ENCODE peak calls at places on chromosomes 11 and 22, in seven cellular contexts. One of them, this sample, is unnamed. For H3K36me3, the result is how much of the 10 kb centered on the place peaks cover.

GRCh38 chr11:7691759-7692334 is 14.4 kb downstream of the OVCH2 start:
- DNase-seq in suprapubic skin: no peak
- DNase-seq in stomach: no peak
- DNase-seq in sigmoid colon: no peak
- DNase-seq in SK-N-SH: no peak
- DNase-seq in H1: no peak
- DNase-seq in esophagus muscularis mucosa: no peak
- DNase-seq in this sample: no peak

GRCh38 chr11:131923309-131923708 is 552.9 kb downstream of the NTM start:
- DNase-seq in suprapubic skin: no peak
- DNase-seq in stomach: no peak
- DNase-seq in sigmoid colon: no peak
- DNase-seq in SK-N-SH: no peak
- DNase-seq in H1: no peak
- DNase-seq in esophagus muscularis mucosa: no peak
- DNase-seq in this sample: no peak

GRCh38 chr11:117743121-117743815 is 53.7 kb downstream of the DSCAML1 start:
- DNase-seq in suprapubic skin: no peak
- DNase-seq in stomach: no peak
- DNase-seq in sigmoid colon: no peak
- DNase-seq in SK-N-SH: peak
- DNase-seq in H1: no peak
- DNase-seq in esophagus muscularis mucosa: no peak
- DNase-seq in this sample: no peak

GRCh38 chr11:17853280-17853679 is 118.7 kb downstream of the KCNC1 start:
- DNase-seq in suprapubic skin: no peak
- DNase-seq in stomach: no peak
- DNase-seq in sigmoid colon: no peak
- DNase-seq in SK-N-SH: no peak
- DNase-seq in H1: no peak
- DNase-seq in esophagus muscularis mucosa: no peak
- DNase-seq in this sample: no peak

GRCh38 chr11:31487848-31488247 is 21.6 kb downstream of the IMMP1L start:
- DNase-seq in suprapubic skin: no peak
- DNase-seq in stomach: no peak
- DNase-seq in sigmoid colon: no peak
- DNase-seq in SK-N-SH: peak
- DNase-seq in H1: no peak
- DNase-seq in esophagus muscularis mucosa: no peak
- DNase-seq in this sample: no peak

GRCh38 chr22:24099661-24100060 is 81.6 kb upstream of the SUSD2 start:
- DNase-seq in suprapubic skin: peak
- DNase-seq in stomach: peak
- DNase-seq in sigmoid colon: peak
- DNase-seq in SK-N-SH: no peak
- DNase-seq in H1: no peak
- DNase-seq in esophagus muscularis mucosa: no peak
- DNase-seq in this sample: no peak

GRCh38 chr11:44711113-44711512 is 15.6 kb upstream of the TSPAN18 start:
- DNase-seq in suprapubic skin: no peak
- DNase-seq in stomach: no peak
- DNase-seq in sigmoid colon: no peak
- DNase-seq in SK-N-SH: peak
- DNase-seq in H1: peak
- DNase-seq in esophagus muscularis mucosa: no peak
- DNase-seq in this sample: no peak

GRCh38 chr11:28490763-28491382 is 382.7 kb downstream of the METTL15 start:
- DNase-seq in suprapubic skin: no peak
- DNase-seq in stomach: no peak
- DNase-seq in sigmoid colon: no peak
- DNase-seq in SK-N-SH: no peak
- DNase-seq in H1: no peak
- DNase-seq in esophagus muscularis mucosa: no peak
- DNase-seq in this sample: no peak

GRCh38 chr11:32829157-32829679 is 509 bp upstream of the PRRG4 start:
- DNase-seq in suprapubic skin: no peak
- DNase-seq in stomach: no peak
- DNase-seq in sigmoid colon: no peak
- DNase-seq in SK-N-SH: no peak
- DNase-seq in H1: no peak
- DNase-seq in esophagus muscularis mucosa: no peak
- DNase-seq in this sample: no peak

GRCh38 chr11:35178862-35179261 is 39.9 kb downstream of the CD44 start:
- DNase-seq in suprapubic skin: no peak
- DNase-seq in stomach: no peak
- DNase-seq in sigmoid colon: no peak
- DNase-seq in SK-N-SH: no peak
- DNase-seq in H1: no peak
- DNase-seq in esophagus muscularis mucosa: no peak
- DNase-seq in this sample: no peak

GRCh38 chr11:3147257-3147619 is 17.9 kb downstream of the OSBPL5 start:
- DNase-seq in suprapubic skin: no peak
- DNase-seq in stomach: no peak
- DNase-seq in sigmoid colon: no peak
- DNase-seq in SK-N-SH: no peak
- DNase-seq in H1: no peak
- DNase-seq in esophagus muscularis mucosa: no peak
- DNase-seq in this sample: no peak

GRCh38 chr11:66720223-66720898 is 8.7 kb downstream of the SPTBN2 start:
- DNase-seq in suprapubic skin: no peak
- DNase-seq in stomach: peak
- DNase-seq in sigmoid colon: no peak
- DNase-seq in SK-N-SH: peak
- DNase-seq in H1: peak
- DNase-seq in esophagus muscularis mucosa: no peak
- DNase-seq in this sample: peak

GRCh38 chr22:33666661-33667619 is 253.3 kb downstream of the LARGE1 start:
- DNase-seq in suprapubic skin: no peak
- DNase-seq in stomach: peak
- DNase-seq in sigmoid colon: no peak
- DNase-seq in SK-N-SH: no peak
- DNase-seq in H1: no peak
- DNase-seq in esophagus muscularis mucosa: no peak
- DNase-seq in this sample: peak

GRCh38 chr22:44710474-44711235 is 8.7 kb downstream of the PRR5 start:
- DNase-seq in suprapubic skin: no peak
- DNase-seq in stomach: peak
- DNase-seq in sigmoid colon: no peak
- DNase-seq in SK-N-SH: no peak
- DNase-seq in H1: no peak
- DNase-seq in esophagus muscularis mucosa: no peak
- DNase-seq in this sample: peak

GRCh38 chr11:61699737-61700160 is 19.6 kb downstream of the DAGLA start:
- DNase-seq in suprapubic skin: no peak
- DNase-seq in stomach: peak
- DNase-seq in sigmoid colon: peak
- DNase-seq in SK-N-SH: no peak
- DNase-seq in H1: no peak
- DNase-seq in esophagus muscularis mucosa: no peak
- DNase-seq in this sample: peak

GRCh38 chr22:24424901-24425775 is 2.3 kb upstream of the ADORA2A start:
- DNase-seq in suprapubic skin: no peak
- DNase-seq in stomach: no peak
- DNase-seq in sigmoid colon: no peak
- DNase-seq in SK-N-SH: peak
- DNase-seq in H1: no peak
- DNase-seq in esophagus muscularis mucosa: no peak
- DNase-seq in this sample: no peak

GRCh38 chr22:27749597-27750225 is 51.8 kb downstream of the MN1 start:
- DNase-seq in suprapubic skin: no peak
- DNase-seq in stomach: no peak
- DNase-seq in sigmoid colon: peak
- DNase-seq in SK-N-SH: no peak
- DNase-seq in H1: no peak
- DNase-seq in esophagus muscularis mucosa: no peak
- DNase-seq in this sample: no peak

GRCh38 chr11:110319501-110319900 is 23.1 kb upstream of the RDX start:
- DNase-seq in suprapubic skin: no peak
- DNase-seq in stomach: no peak
- DNase-seq in sigmoid colon: no peak
- DNase-seq in SK-N-SH: no peak
- DNase-seq in H1: no peak
- DNase-seq in esophagus muscularis mucosa: no peak
- DNase-seq in this sample: no peak

GRCh38 chr11:102495161-102496042 is 35.1 kb downstream of the MMP7 start:
- DNase-seq in suprapubic skin: no peak
- DNase-seq in stomach: no peak
- DNase-seq in sigmoid colon: no peak
- DNase-seq in SK-N-SH: peak
- DNase-seq in H1: peak
- DNase-seq in esophagus muscularis mucosa: no peak
- DNase-seq in this sample: peak

GRCh38 chr11:111759375-111759774 is 6.8 kb downstream of the PPP2R1B start:
- DNase-seq in suprapubic skin: no peak
- DNase-seq in stomach: no peak
- DNase-seq in sigmoid colon: no peak
- DNase-seq in SK-N-SH: no peak
- DNase-seq in H1: no peak
- DNase-seq in esophagus muscularis mucosa: no peak
- DNase-seq in this sample: no peak

GRCh38 chr22:24465566-24465965 is 29.6 kb upstream of the UPB1 start:
- DNase-seq in suprapubic skin: no peak
- DNase-seq in stomach: no peak
- DNase-seq in sigmoid colon: no peak
- DNase-seq in SK-N-SH: no peak
- DNase-seq in H1: no peak
- DNase-seq in esophagus muscularis mucosa: no peak
- DNase-seq in this sample: no peak

GRCh38 chr11:74204692-74205091 is 33.6 kb downstream of the PPME1 start:
- DNase-seq in suprapubic skin: no peak
- DNase-seq in stomach: no peak
- DNase-seq in sigmoid colon: no peak
- DNase-seq in SK-N-SH: no peak
- DNase-seq in H1: no peak
- DNase-seq in esophagus muscularis mucosa: no peak
- DNase-seq in this sample: no peak

GRCh38 chr11:74212533-74212932 is 41.4 kb downstream of the PPME1 start:
- DNase-seq in suprapubic skin: no peak
- DNase-seq in stomach: no peak
- DNase-seq in sigmoid colon: no peak
- DNase-seq in SK-N-SH: no peak
- DNase-seq in H1: no peak
- DNase-seq in esophagus muscularis mucosa: no peak
- DNase-seq in this sample: no peak

GRCh38 chr11:74208507-74208906 is 37.4 kb downstream of the PPME1 start:
- DNase-seq in suprapubic skin: no peak
- DNase-seq in stomach: no peak
- DNase-seq in sigmoid colon: no peak
- DNase-seq in SK-N-SH: no peak
- DNase-seq in H1: no peak
- DNase-seq in esophagus muscularis mucosa: no peak
- DNase-seq in this sample: no peak

GRCh38 chr11:74205181-74205580 is 34.1 kb downstream of the PPME1 start:
- DNase-seq in suprapubic skin: no peak
- DNase-seq in stomach: no peak
- DNase-seq in sigmoid colon: no peak
- DNase-seq in SK-N-SH: no peak
- DNase-seq in H1: no peak
- DNase-seq in esophagus muscularis mucosa: no peak
- DNase-seq in this sample: no peak

DNA sequence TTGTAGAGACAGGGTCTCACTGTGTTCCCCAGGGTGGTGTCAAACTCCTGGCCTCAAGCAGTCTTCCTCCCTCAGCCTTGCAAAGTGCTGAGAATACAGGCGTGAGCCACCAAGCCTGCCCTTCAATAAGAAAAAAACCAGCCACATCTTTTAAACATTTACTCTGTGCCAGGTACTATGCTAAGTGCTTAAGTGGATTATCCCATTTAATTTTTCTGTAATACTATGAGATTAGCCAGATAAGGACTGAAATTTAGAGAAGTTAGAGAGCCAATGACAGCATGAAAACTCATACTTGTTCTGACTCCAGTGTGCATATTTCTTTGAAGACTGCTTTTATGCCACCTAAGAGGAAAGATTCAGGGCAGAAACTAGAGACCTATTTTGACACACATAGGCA is 35.7 kb downstream of the PPME1 start:
- DNase-seq in suprapubic skin: no peak
- DNase-seq in stomach: no peak
- DNase-seq in sigmoid colon: no peak
- DNase-seq in SK-N-SH: no peak
- DNase-seq in H1: no peak
- DNase-seq in esophagus muscularis mucosa: no peak
- DNase-seq in this sample: no peak
- H3K36me3 ChIP-seq in suprapubic skin: under half
- H3K36me3 ChIP-seq in stomach: under half
- H3K36me3 ChIP-seq in sigmoid colon: under half
- H3K36me3 ChIP-seq in SK-N-SH: under half
- H3K36me3 ChIP-seq in H1: under half
- H3K36me3 ChIP-seq in esophagus muscularis mucosa: half or more
- H3K36me3 ChIP-seq in this sample: under half

GRCh38 chr22:17997456-17997855 is 26.9 kb downstream of the MICAL3 start:
- DNase-seq in suprapubic skin: no peak
- DNase-seq in stomach: no peak
- DNase-seq in sigmoid colon: peak
- DNase-seq in SK-N-SH: no peak
- DNase-seq in H1: no peak
- DNase-seq in esophagus muscularis mucosa: no peak
- DNase-seq in this sample: no peak

GRCh38 chr22:18000441-18001039 is 23.8 kb downstream of the MICAL3 start:
- DNase-seq in suprapubic skin: no peak
- DNase-seq in stomach: no peak
- DNase-seq in sigmoid colon: peak
- DNase-seq in SK-N-SH: peak
- DNase-seq in H1: peak
- DNase-seq in esophagus muscularis mucosa: no peak
- DNase-seq in this sample: peak

GRCh38 chr22:17999851-18000250 is 24.5 kb downstream of the MICAL3 start:
- DNase-seq in suprapubic skin: no peak
- DNase-seq in stomach: no peak
- DNase-seq in sigmoid colon: peak
- DNase-seq in SK-N-SH: no peak
- DNase-seq in H1: no peak
- DNase-seq in esophagus muscularis mucosa: no peak
- DNase-seq in this sample: no peak

GRCh38 chr22:17998913-17999312 is 25.4 kb downstream of the MICAL3 start:
- DNase-seq in suprapubic skin: no peak
- DNase-seq in stomach: no peak
- DNase-seq in sigmoid colon: peak
- DNase-seq in SK-N-SH: no peak
- DNase-seq in H1: no peak
- DNase-seq in esophagus muscularis mucosa: no peak
- DNase-seq in this sample: no peak

GRCh38 chr22:18001040-18001893 is 23.1 kb downstream of the MICAL3 start:
- DNase-seq in suprapubic skin: peak
- DNase-seq in stomach: peak
- DNase-seq in sigmoid colon: peak
- DNase-seq in SK-N-SH: peak
- DNase-seq in H1: peak
- DNase-seq in esophagus muscularis mucosa: peak
- DNase-seq in this sample: peak
- TF ChIP-seq EP300 in suprapubic skin: no peak
- TF ChIP-seq EP300 in stomach: no peak
- TF ChIP-seq EP300 in sigmoid colon: no peak
- TF ChIP-seq EP300 in SK-N-SH: no peak
- TF ChIP-seq EP300 in H1: peak
- TF ChIP-seq EP300 in esophagus muscularis mucosa: no peak
- TF ChIP-seq EP300 in this sample: no peak

GRCh38 chr22:41447435-41448188 is 1.0 kb upstream of the TOB2 start:
- DNase-seq in suprapubic skin: no peak
- DNase-seq in stomach: peak
- DNase-seq in sigmoid colon: peak
- DNase-seq in SK-N-SH: peak
- DNase-seq in H1: peak
- DNase-seq in esophagus muscularis mucosa: no peak
- DNase-seq in this sample: peak
- TF ChIP-seq POLR2AphosphoS5 in suprapubic skin: no peak
- TF ChIP-seq POLR2AphosphoS5 in stomach: peak
- TF ChIP-seq POLR2AphosphoS5 in sigmoid colon: peak
- TF ChIP-seq POLR2AphosphoS5 in SK-N-SH: peak
- TF ChIP-seq POLR2AphosphoS5 in H1: peak
- TF ChIP-seq POLR2AphosphoS5 in esophagus muscularis mucosa: no peak
- TF ChIP-seq POLR2AphosphoS5 in this sample: peak

GRCh38 chr22:39417641-39418040 is 18.1 kb downstream of the TAB1 start:
- DNase-seq in suprapubic skin: no peak
- DNase-seq in stomach: no peak
- DNase-seq in sigmoid colon: no peak
- DNase-seq in SK-N-SH: no peak
- DNase-seq in H1: no peak
- DNase-seq in esophagus muscularis mucosa: no peak
- DNase-seq in this sample: no peak
- H3K36me3 ChIP-seq in suprapubic skin: half or more
- H3K36me3 ChIP-seq in stomach: half or more
- H3K36me3 ChIP-seq in sigmoid colon: half or more
- H3K36me3 ChIP-seq in SK-N-SH: under half
- H3K36me3 ChIP-seq in H1: under half
- H3K36me3 ChIP-seq in esophagus muscularis mucosa: half or more
- H3K36me3 ChIP-seq in this sample: under half

This sample was measured in transverse colon.